ENCODE peak calls at places on chromosomes 11 and 22, in four cellular contexts. P, F, Q and E are unnamed samples.

GRCh38 chr11:1656061-1656441 is 26.5 kb downstream of the KRTAP5-5 start:
- DNase-seq in F (no peak), P (no peak), Q (no peak), E (no peak)

GRCh38 chr22:30969532-30970355 is 679 bp downstream of the TUG1 start:
- DNase-seq in P (peak), F (no peak), Q (peak), E (peak)

GRCh38 chr22:27378994-27379393 is 422.6 kb downstream of the MN1 start:
- DNase-seq in Q (no peak), F (no peak), P (no peak), E (no peak)

GRCh38 chr11:117996058-117996457 is 9.9 kb downstream of the IL10RA start:
- DNase-seq in P (no peak), Q (no peak), F (no peak), E (no peak)

GRCh38 chr11:116577273-116577672 is 195.5 kb downstream of the BUD13 start:
- DNase-seq in P (no peak), Q (no peak), F (no peak), E (no peak)

GRCh38 chr22:43867839-43868652 is 5.7 kb upstream of the SULT4A1 start:
- DNase-seq in F (no peak), P (no peak), Q (peak), E (no peak)

GRCh38 chr11:126411971-126412381 is 56.5 kb downstream of the ST3GAL4 start:
- DNase-seq in F (no peak), P (no peak), Q (no peak), E (no peak)

GRCh38 chr11:32430586-32431357 is 4.6 kb downstream of the WT1 start:
- DNase-seq in Q (no peak), F (no peak), P (peak), E (no peak)

GRCh38 chr11:117862019-117862725 is 14.3 kb downstream of the FXYD6 start:
- DNase-seq in P (no peak), F (no peak), Q (no peak), E (no peak)

GRCh38 chr22:19889951-19890350 is 35.3 kb upstream of the GNB1L start:
- DNase-seq in P (no peak), F (no peak), Q (no peak), E (no peak)

GRCh38 chr11:119205080-119205479 is 1.1 kb upstream of the CBL start:
- DNase-seq in F (no peak), Q (no peak), P (no peak), E (no peak)
- TF ChIP-seq CTCF in F (no peak), Q (no peak), P (no peak), E (no peak)

GRCh38 chr11:5575159-5575558 is 5.5 kb upstream of the OR52B6 start:
- DNase-seq in F (no peak), P (no peak), Q (no peak), E (no peak)

GRCh38 chr11:5580577-5580976 is at the start of gene OR52B6:
- DNase-seq in P (no peak), Q (no peak), F (no peak), E (no peak)

GRCh38 chr11:5577101-5577500 is 3.6 kb upstream of the OR52B6 start:
- DNase-seq in Q (no peak), P (no peak), F (no peak), E (no peak)

DNA sequence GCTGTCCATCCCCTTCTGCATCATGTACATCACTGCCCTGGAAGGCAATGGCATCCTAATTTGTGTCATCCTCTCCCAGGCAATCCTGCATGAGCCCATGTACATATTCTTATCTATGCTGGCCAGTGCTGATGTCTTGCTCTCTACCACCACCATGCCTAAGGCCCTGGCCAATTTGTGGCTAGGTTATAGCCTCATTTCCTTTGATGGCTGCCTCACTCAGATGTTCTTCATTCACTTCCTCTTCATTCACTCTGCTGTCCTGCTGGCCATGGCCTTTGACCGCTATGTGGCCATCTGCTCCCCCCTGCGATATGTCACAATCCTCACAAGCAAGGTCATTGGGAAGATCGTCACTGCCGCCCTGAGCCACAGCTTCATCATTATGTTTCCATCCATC is 337 bp downstream of the OR52B6 start:
- DNase-seq in Q (no peak), F (no peak), P (no peak), E (no peak)
- TF ChIP-seq CTCF in Q (no peak), F (no peak), P (no peak), E (no peak)

DNA sequence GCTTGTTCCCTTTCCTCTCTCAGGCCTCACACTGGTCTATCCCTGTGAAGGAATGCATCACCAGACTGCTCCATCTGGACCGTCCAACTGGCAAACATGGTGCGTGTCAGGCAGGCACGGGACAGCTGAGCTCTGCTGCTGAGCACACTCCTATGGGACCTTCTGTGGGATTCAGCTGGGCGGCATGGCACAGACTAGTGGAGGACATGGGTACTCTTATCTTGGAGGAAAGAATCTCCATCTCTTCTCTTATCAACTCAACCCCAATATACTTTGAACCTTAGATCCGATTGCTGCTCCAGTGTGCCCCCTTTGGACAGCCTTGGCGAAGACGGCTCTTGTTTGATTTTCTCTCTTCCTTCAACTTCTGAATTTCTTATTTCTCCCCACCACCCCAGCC is 593.6 kb downstream of the ETS1 start:
- DNase-seq in P (no peak), F (no peak), Q (no peak), E (no peak)
- TF ChIP-seq CTCF in P (no peak), F (no peak), Q (no peak), E (no peak)

DNA sequence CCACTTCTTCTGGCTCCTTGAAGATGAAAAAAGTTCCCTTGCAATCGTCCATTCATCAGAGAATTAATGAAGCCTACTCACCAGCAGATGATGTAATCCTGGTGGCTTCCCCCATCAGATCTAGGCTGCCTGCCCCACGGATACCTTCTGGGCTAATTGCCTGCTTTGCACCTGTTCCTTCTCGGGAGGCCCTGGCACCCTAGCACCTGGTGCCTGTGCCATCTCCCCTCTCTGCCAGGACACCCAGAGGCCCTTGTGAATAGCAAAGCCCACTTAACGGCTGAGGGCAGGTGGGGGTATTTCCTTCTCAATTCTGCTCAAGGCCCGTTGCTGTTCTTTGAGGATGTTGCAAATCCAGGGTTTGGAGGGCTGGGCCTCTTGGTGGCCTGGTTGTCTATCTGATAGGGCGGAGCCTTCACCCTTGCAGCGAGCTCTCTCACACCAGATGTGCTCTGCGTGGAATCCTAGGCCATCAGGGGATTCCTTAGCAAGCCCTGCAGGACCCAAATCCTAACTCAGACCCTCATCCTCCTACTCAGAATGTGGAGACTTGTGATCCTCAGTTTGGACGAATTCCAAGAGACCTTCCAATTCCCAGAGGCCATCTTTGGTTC is at the start of gene LMO2:
- DNase-seq in F (no peak), Q (no peak), P (no peak), E (peak)
- TF ChIP-seq CTCF in F (no peak), Q (no peak), P (no peak), E (no peak)

DNA sequence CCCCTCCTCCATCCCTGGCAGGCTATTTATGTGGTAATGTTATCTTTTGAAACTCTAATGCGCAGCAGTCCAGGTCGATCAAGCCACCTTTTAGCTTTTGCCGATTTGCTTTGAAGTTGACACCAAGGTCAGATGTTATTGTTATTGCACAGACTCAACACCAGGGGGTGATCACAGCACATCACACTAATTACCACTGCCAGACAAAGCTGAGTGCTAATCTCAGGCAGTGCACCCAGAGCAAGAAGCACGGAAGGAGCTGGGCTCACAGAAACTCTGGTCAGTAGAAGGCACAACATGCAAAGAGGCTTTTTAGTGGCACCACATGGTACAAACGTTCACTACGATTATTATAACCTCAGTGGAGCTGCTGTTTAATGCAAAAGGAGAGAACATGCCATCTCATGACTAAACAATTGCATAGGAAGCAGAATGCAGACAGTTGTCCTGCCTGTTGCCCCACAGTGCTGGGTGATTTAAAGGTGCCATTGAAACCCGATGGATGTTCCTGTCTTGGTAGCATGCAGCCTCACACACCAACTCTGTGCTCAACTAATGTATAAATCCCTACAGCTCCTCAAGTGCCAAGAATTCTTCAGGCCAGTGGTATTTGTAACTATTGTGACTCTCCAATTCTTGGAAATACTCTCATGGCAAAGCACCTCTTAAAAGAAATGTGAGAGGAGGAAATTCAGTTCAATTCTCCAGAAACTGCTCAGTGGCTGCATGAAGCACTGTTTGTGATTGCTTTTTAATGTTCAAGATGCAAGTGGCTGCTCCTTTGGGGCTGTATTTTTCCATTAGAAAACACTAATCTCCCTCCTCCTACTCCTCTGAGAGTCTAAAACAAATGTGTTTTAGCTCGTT is 353.9 kb upstream of the DDI1 start:
- DNase-seq in Q (peak), F (peak), P (peak), E (no peak)
- TF ChIP-seq CTCF in Q (peak), F (peak), P (peak), E (peak)

DNA sequence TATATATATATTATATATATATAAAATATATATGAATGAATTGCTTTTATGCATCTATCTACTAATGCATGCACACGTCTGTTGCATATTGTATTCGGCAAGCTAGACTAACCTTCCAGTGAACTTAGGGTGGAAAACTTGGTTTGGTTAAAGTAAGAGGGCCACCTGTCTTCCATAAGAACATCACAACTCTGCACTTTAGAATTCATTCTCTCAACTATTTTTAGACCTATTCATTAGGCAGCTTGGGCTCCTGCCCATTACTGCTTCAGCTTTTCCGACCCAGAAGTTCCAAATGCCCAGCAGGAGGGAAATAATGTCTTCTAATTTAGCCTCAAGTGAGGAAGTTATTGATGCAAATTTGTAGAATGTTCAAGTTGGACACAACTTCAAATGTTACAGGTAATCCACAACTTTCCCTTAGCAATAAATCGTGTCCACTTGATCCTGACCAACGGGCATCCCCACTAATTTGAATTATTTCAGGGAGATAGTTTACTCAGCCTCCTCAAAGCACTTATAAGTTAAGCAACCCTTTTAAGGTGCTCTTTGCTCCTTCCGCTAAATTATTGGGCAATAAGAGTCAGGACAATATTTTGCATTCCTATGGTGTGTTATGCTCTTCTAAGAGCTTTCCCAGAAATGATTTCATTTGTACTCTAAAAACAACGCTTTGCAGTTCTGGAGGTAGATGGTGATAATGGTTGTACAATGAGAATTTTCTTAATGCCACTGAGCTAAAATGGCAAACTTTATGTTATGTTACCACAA is 132.3 kb downstream of the OPCML start:
- DNase-seq in F (no peak), Q (no peak), P (no peak), E (no peak)
- TF ChIP-seq CTCF in F (no peak), Q (no peak), P (no peak), E (no peak)

DNA sequence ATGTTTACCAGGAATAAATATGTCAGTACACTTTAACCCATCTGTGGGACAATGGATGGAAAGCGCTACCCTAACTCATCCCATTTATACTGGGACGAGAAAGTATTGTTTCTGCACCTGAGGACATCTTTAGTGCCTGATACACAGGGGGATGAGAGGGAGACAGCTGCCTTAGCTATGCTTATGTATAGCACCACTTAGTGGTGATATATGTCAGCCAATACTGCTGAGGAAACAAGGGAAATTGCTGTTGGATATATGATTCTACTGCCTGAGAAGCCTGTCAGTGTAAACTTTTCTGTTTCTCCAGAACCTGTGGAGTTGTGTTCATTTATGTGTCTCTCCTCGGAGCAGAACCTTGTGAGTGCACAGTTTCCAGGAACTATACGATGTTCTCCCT is 13.3 kb upstream of the CEP295 start:
- DNase-seq in F (no peak), P (no peak), Q (no peak), E (no peak)
- TF ChIP-seq CTCF in F (no peak), P (no peak), Q (no peak), E (no peak)

GRCh38 chr11:34587282-34587677 is 33.6 kb upstream of the EHF start:
- DNase-seq in P (no peak), F (no peak), Q (no peak), E (no peak)

GRCh38 chr11:34586655-34587281 is 34.1 kb upstream of the EHF start:
- DNase-seq in P (no peak), Q (no peak), F (no peak), E (no peak)

GRCh38 chr11:34585304-34585869 is 35.5 kb upstream of the EHF start:
- DNase-seq in Q (no peak), F (no peak), P (no peak), E (no peak)

GRCh38 chr11:34588023-34588422 is 32.9 kb upstream of the EHF start:
- DNase-seq in Q (no peak), F (no peak), P (no peak), E (no peak)

GRCh38 chr11:34585870-34586654 is 34.8 kb upstream of the EHF start:
- DNase-seq in F (no peak), P (no peak), Q (no peak), E (no peak)
- TF ChIP-seq CTCF in F (peak), P (peak), Q (peak), E (peak)

GRCh38 chr11:122655527-122656072 is at the start of gene UBASH3B:
- DNase-seq in Q (peak), F (peak), P (peak), E (peak)
- TF ChIP-seq CTCF in Q (peak), F (peak), P (peak), E (no peak)